ENCODE peak calls at places on chromosomes 7 and 10, in nine cellular contexts. P, E, C, I, W, K, U, J and S are unnamed samples.

GRCh38 chr10:122140477-122140902 is 130.6 kb upstream of the BTBD16 start:
- DNase-seq in P (peak; percentile 80), E (peak; percentile 68), C (no peak), I (peak; percentile 79), W (no peak), K (no peak), U (no peak), J (peak; percentile 35), S (no peak)

GRCh38 chr7:122736183-122736582 is 33.5 kb upstream of the RNF148 start:
- DNase-seq in P (no peak), E (no peak), C (no peak), I (no peak), W (no peak), K (no peak), U (no peak), J (no peak), S (no peak)

GRCh38 chr10:127813290-127813689 is 76.3 kb downstream of the FOXI2 start:
- DNase-seq in P (peak; percentile 14), E (no peak), C (no peak), I (no peak), W (no peak), K (no peak), U (no peak), J (no peak), S (no peak)

GRCh38 chr7:1555813-1556540 is at the start of gene TMEM184A:
- DNase-seq in P (no peak), E (no peak), C (peak; percentile 73), I (no peak), W (peak; percentile 92), K (no peak), U (peak; percentile 89), J (no peak), S (peak; percentile 91)

GRCh38 chr10:92350411-92350810 is 59.4 kb downstream of the MARCHF5 start:
- DNase-seq in P (no peak), E (no peak), C (no peak), I (peak; percentile 18), W (no peak), K (no peak), U (no peak), J (no peak), S (no peak)

GRCh38 chr7:47596502-47597202 is 14.7 kb upstream of the TNS3 start:
- DNase-seq in P (peak; percentile 47), E (no peak), C (no peak), I (no peak), W (no peak), K (no peak), U (no peak), J (no peak), S (no peak)

GRCh38 chr10:73577788-73578187 is 13.4 kb downstream of the USP54 start:
- DNase-seq in P (no peak), E (no peak), C (no peak), I (peak; percentile 20), W (peak; percentile 46), K (no peak), U (peak; percentile 60), J (peak; percentile 32), S (no peak)

GRCh38 chr10:98817396-98817795 is 370.7 kb upstream of the HPS1 start:
- DNase-seq in P (no peak), E (no peak), C (no peak), I (no peak), W (no peak), K (no peak), U (no peak), J (no peak), S (no peak)

GRCh38 chr10:126872135-126872534 is 33.1 kb upstream of the DOCK1 start:
- DNase-seq in P (no peak), E (no peak), C (no peak), I (no peak), W (no peak), K (no peak), U (no peak), J (no peak), S (no peak)

GRCh38 chr7:81402227-81402626 is 367.6 kb downstream of the HGF start:
- DNase-seq in P (peak; percentile 21), E (no peak), C (no peak), I (peak; percentile 27), W (no peak), K (no peak), U (no peak), J (no peak), S (peak; percentile 29)

GRCh38 chr7:107387077-107387476 is 82.8 kb upstream of the GPR22 start:
- DNase-seq in P (no peak), E (no peak), C (no peak), I (peak; percentile 80), W (no peak), K (no peak), U (peak; percentile 66), J (no peak), S (peak; percentile 22)

GRCh38 chr7:25308246-25308645 is 80.0 kb upstream of the NPVF start:
- DNase-seq in P (peak; percentile 15), E (no peak), C (no peak), I (no peak), W (no peak), K (no peak), U (no peak), J (no peak), S (no peak)